ENCODE peak calls at places on chromosomes 5 and 9, in nine cellular contexts. One of them, this sample, is unnamed.
A peak's percentile ranks its signal among the peaks of the same experiment; 100 is the strongest.

GRCh38 chr5:125222597-125223240 is 476.3 kb upstream of the ZNF608 start:
- DNase-seq in tibial nerve: no peak
- DNase-seq in Peyer's patch: no peak
- DNase-seq in IMR-90: no peak
- DNase-seq in lower leg skin: no peak
- DNase-seq in thyroid gland: no peak
- DNase-seq in A549: no peak
- DNase-seq in adrenal gland: peak; percentile 34
- DNase-seq in K562: no peak
- DNase-seq in this sample: no peak

GRCh38 chr9:16069671-16070586 is 517.1 kb downstream of the CCDC171 start:
- DNase-seq in tibial nerve: no peak
- DNase-seq in Peyer's patch: no peak
- DNase-seq in IMR-90: peak; percentile 67
- DNase-seq in lower leg skin: no peak
- DNase-seq in thyroid gland: no peak
- DNase-seq in A549: no peak
- DNase-seq in adrenal gland: no peak
- DNase-seq in K562: no peak
- DNase-seq in this sample: no peak

GRCh38 chr5:45648744-45649143 is 47.4 kb downstream of the HCN1 start:
- DNase-seq in tibial nerve: no peak
- DNase-seq in Peyer's patch: no peak
- DNase-seq in IMR-90: no peak
- DNase-seq in lower leg skin: no peak
- DNase-seq in thyroid gland: no peak
- DNase-seq in A549: no peak
- DNase-seq in adrenal gland: no peak
- DNase-seq in K562: no peak
- DNase-seq in this sample: no peak

GRCh38 chr9:129968690-129969485 is 74.1 kb downstream of the FNBP1 start:
- DNase-seq in tibial nerve: no peak
- DNase-seq in Peyer's patch: peak; percentile 8
- DNase-seq in IMR-90: peak; percentile 93
- DNase-seq in lower leg skin: peak; percentile 35
- DNase-seq in thyroid gland: no peak
- DNase-seq in A549: peak; percentile 47
- DNase-seq in adrenal gland: peak; percentile 23
- DNase-seq in K562: no peak
- DNase-seq in this sample: peak; percentile 25

GRCh38 chr5:139287890-139288635 is 5.5 kb upstream of the MATR3 start:
- DNase-seq in tibial nerve: no peak
- DNase-seq in Peyer's patch: no peak
- DNase-seq in IMR-90: no peak
- DNase-seq in lower leg skin: no peak
- DNase-seq in thyroid gland: no peak
- DNase-seq in A549: peak; percentile 50
- DNase-seq in adrenal gland: no peak
- DNase-seq in K562: no peak
- DNase-seq in this sample: no peak

GRCh38 chr5:17336054-17336453 is 118.6 kb downstream of the BASP1 start:
- DNase-seq in tibial nerve: no peak
- DNase-seq in Peyer's patch: no peak
- DNase-seq in IMR-90: no peak
- DNase-seq in lower leg skin: no peak
- DNase-seq in thyroid gland: no peak
- DNase-seq in A549: no peak
- DNase-seq in adrenal gland: no peak
- DNase-seq in K562: no peak
- DNase-seq in this sample: no peak

GRCh38 chr5:4773827-4774317 is 366.3 kb upstream of the ADAMTS16 start:
- DNase-seq in tibial nerve: no peak
- DNase-seq in Peyer's patch: no peak
- DNase-seq in IMR-90: no peak
- DNase-seq in lower leg skin: no peak
- DNase-seq in thyroid gland: no peak
- DNase-seq in A549: no peak
- DNase-seq in adrenal gland: no peak
- DNase-seq in K562: no peak
- DNase-seq in this sample: no peak

GRCh38 chr9:97658707-97659106 is 25.1 kb downstream of the NCBP1 start:
- DNase-seq in tibial nerve: no peak
- DNase-seq in Peyer's patch: no peak
- DNase-seq in IMR-90: no peak
- DNase-seq in lower leg skin: no peak
- DNase-seq in thyroid gland: no peak
- DNase-seq in A549: no peak
- DNase-seq in adrenal gland: no peak
- DNase-seq in K562: no peak
- DNase-seq in this sample: no peak

GRCh38 chr9:90966475-90967150 is 165.0 kb downstream of the SYK start:
- DNase-seq in tibial nerve: no peak
- DNase-seq in Peyer's patch: no peak
- DNase-seq in IMR-90: peak; percentile 49
- DNase-seq in lower leg skin: no peak
- DNase-seq in thyroid gland: peak; percentile 74
- DNase-seq in A549: no peak
- DNase-seq in adrenal gland: no peak
- DNase-seq in K562: no peak
- DNase-seq in this sample: no peak

GRCh38 chr5:79931866-79932265 is 59.2 kb downstream of the MTX3 start:
- DNase-seq in tibial nerve: no peak
- DNase-seq in Peyer's patch: no peak
- DNase-seq in IMR-90: no peak
- DNase-seq in lower leg skin: no peak
- DNase-seq in thyroid gland: no peak
- DNase-seq in A549: no peak
- DNase-seq in adrenal gland: no peak
- DNase-seq in K562: no peak
- DNase-seq in this sample: no peak

GRCh38 chr5:175870820-175871447 is 444 bp upstream of the CPLX2 start:
- DNase-seq in tibial nerve: no peak
- DNase-seq in Peyer's patch: no peak
- DNase-seq in IMR-90: no peak
- DNase-seq in lower leg skin: no peak
- DNase-seq in thyroid gland: no peak
- DNase-seq in A549: peak; percentile 93
- DNase-seq in adrenal gland: no peak
- DNase-seq in K562: no peak
- DNase-seq in this sample: no peak

GRCh38 chr5:69187342-69187741 is 2.0 kb upstream of the CENPH start:
- DNase-seq in tibial nerve: no peak
- DNase-seq in Peyer's patch: no peak
- DNase-seq in IMR-90: no peak
- DNase-seq in lower leg skin: no peak
- DNase-seq in thyroid gland: no peak
- DNase-seq in A549: no peak
- DNase-seq in adrenal gland: no peak
- DNase-seq in K562: peak; percentile 22
- DNase-seq in this sample: no peak

GRCh38 chr5:69188811-69189161 is 597 bp upstream of the CENPH start:
- DNase-seq in tibial nerve: no peak
- DNase-seq in Peyer's patch: no peak
- DNase-seq in IMR-90: no peak
- DNase-seq in lower leg skin: no peak
- DNase-seq in thyroid gland: no peak
- DNase-seq in A549: no peak
- DNase-seq in adrenal gland: no peak
- DNase-seq in K562: peak; percentile 13
- DNase-seq in this sample: no peak

DNA sequence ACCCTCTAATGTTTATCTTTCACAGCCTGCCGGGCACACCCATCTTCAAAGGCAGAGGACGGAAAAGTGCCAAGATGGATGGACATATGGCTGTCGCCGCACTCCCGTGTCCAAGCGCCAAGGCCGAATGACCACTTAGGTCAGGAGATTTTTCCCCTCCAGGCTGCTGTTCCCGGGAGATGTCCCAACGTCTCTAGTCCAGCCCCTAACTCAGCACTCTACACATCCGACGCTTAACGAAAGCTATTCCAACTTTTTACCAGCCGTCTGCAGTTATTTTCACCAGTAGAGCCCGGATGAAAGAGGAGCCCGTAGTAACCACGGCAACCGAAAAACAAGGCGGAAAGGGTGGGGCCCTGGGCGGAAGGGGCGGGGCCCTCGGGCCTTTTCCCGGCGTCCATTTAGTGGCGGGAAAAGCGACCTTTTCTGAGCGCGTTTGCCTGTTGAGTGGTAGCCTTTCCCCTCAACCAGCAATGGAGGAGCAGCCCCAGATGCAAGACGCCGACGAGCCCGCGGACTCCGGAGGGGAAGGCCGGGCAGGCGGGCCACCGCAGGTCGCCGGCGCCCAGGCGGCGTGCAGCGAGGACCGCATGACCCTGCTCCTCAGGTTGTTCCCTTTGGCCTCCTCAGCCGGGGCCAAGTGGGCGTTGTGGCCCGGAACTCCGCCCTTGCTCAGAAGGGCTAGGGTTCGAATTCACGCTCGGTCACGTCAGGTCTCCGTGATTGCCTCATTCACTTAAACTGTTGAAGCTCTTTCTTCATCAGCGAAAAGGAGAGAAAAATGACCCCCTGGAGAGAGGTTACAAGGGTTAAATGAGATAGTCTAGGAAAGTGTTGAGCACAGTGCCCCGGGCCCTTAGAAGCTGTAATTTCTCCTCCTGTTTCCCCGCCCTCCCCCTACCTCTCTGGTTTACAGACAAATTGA is at the start of gene CENPH:
- DNase-seq in tibial nerve: peak; percentile 72
- DNase-seq in Peyer's patch: peak; percentile 80
- DNase-seq in IMR-90: peak; percentile 88
- DNase-seq in lower leg skin: peak; percentile 86
- DNase-seq in thyroid gland: peak; percentile 91
- DNase-seq in A549: peak; percentile 89
- DNase-seq in adrenal gland: peak; percentile 94
- DNase-seq in K562: peak; percentile 94
- DNase-seq in this sample: peak; percentile 73
- TF ChIP-seq POLR2A in tibial nerve: no peak
- TF ChIP-seq POLR2A in Peyer's patch: no peak
- TF ChIP-seq POLR2A in IMR-90: peak; percentile 80
- TF ChIP-seq POLR2A in lower leg skin: no peak
- TF ChIP-seq POLR2A in thyroid gland: no peak
- TF ChIP-seq POLR2A in A549: peak; percentile 60
- TF ChIP-seq POLR2A in adrenal gland: peak; percentile 30
- TF ChIP-seq POLR2A in K562: peak; percentile 95
- TF ChIP-seq POLR2A in this sample: peak; percentile 48

GRCh38 chr9:88991066-88992030 is at the start of gene S1PR3:
- DNase-seq in tibial nerve: peak; percentile 31
- DNase-seq in Peyer's patch: no peak
- DNase-seq in IMR-90: no peak
- DNase-seq in lower leg skin: no peak
- DNase-seq in thyroid gland: peak; percentile 58
- DNase-seq in A549: peak; percentile 53
- DNase-seq in adrenal gland: peak; percentile 70
- DNase-seq in K562: peak; percentile 37
- DNase-seq in this sample: peak; percentile 82
- TF ChIP-seq POLR2A in tibial nerve: no peak
- TF ChIP-seq POLR2A in Peyer's patch: peak; percentile 12
- TF ChIP-seq POLR2A in IMR-90: peak; percentile 64
- TF ChIP-seq POLR2A in lower leg skin: no peak
- TF ChIP-seq POLR2A in thyroid gland: no peak
- TF ChIP-seq POLR2A in A549: peak; percentile 88
- TF ChIP-seq POLR2A in adrenal gland: peak; percentile 76
- TF ChIP-seq POLR2A in K562: no peak
- TF ChIP-seq POLR2A in this sample: peak; percentile 84

GRCh38 chr5:170787216-170787615 is 3.7 kb downstream of the GABRP start:
- DNase-seq in tibial nerve: no peak
- DNase-seq in Peyer's patch: no peak
- DNase-seq in IMR-90: no peak
- DNase-seq in lower leg skin: no peak
- DNase-seq in thyroid gland: no peak
- DNase-seq in A549: no peak
- DNase-seq in adrenal gland: no peak
- DNase-seq in K562: no peak
- DNase-seq in this sample: no peak

GRCh38 chr5:170781946-170782345 is 1.6 kb upstream of the GABRP start:
- DNase-seq in tibial nerve: no peak
- DNase-seq in Peyer's patch: no peak
- DNase-seq in IMR-90: no peak
- DNase-seq in lower leg skin: no peak
- DNase-seq in thyroid gland: no peak
- DNase-seq in A549: no peak
- DNase-seq in adrenal gland: no peak
- DNase-seq in K562: no peak
- DNase-seq in this sample: no peak

GRCh38 chr5:170783498-170784247 is at the start of gene GABRP:
- DNase-seq in tibial nerve: no peak
- DNase-seq in Peyer's patch: no peak
- DNase-seq in IMR-90: no peak
- DNase-seq in lower leg skin: no peak
- DNase-seq in thyroid gland: no peak
- DNase-seq in A549: no peak
- DNase-seq in adrenal gland: no peak
- DNase-seq in K562: no peak
- DNase-seq in this sample: no peak

GRCh38 chr5:170782438-170782837 is 1.1 kb upstream of the GABRP start:
- DNase-seq in tibial nerve: no peak
- DNase-seq in Peyer's patch: no peak
- DNase-seq in IMR-90: no peak
- DNase-seq in lower leg skin: no peak
- DNase-seq in thyroid gland: peak; percentile 37
- DNase-seq in A549: no peak
- DNase-seq in adrenal gland: no peak
- DNase-seq in K562: no peak
- DNase-seq in this sample: no peak
- TF ChIP-seq POLR2A in tibial nerve: no peak
- TF ChIP-seq POLR2A in Peyer's patch: no peak
- TF ChIP-seq POLR2A in IMR-90: no peak
- TF ChIP-seq POLR2A in lower leg skin: no peak
- TF ChIP-seq POLR2A in thyroid gland: no peak
- TF ChIP-seq POLR2A in A549: no peak
- TF ChIP-seq POLR2A in adrenal gland: no peak
- TF ChIP-seq POLR2A in K562: no peak
- TF ChIP-seq POLR2A in this sample: no peak

GRCh38 chr9:134455010-134455409 is 128.8 kb downstream of the RXRA start:
- DNase-seq in tibial nerve: no peak
- DNase-seq in Peyer's patch: no peak
- DNase-seq in IMR-90: no peak
- DNase-seq in lower leg skin: no peak
- DNase-seq in thyroid gland: no peak
- DNase-seq in A549: no peak
- DNase-seq in adrenal gland: no peak
- DNase-seq in K562: no peak
- DNase-seq in this sample: no peak

GRCh38 chr9:134456740-134457315 is 130.6 kb downstream of the RXRA start:
- DNase-seq in tibial nerve: no peak
- DNase-seq in Peyer's patch: no peak
- DNase-seq in IMR-90: no peak
- DNase-seq in lower leg skin: no peak
- DNase-seq in thyroid gland: no peak
- DNase-seq in A549: no peak
- DNase-seq in adrenal gland: no peak
- DNase-seq in K562: no peak
- DNase-seq in this sample: no peak

GRCh38 chr9:134457321-134457923 is 131.2 kb downstream of the RXRA start:
- DNase-seq in tibial nerve: no peak
- DNase-seq in Peyer's patch: no peak
- DNase-seq in IMR-90: no peak
- DNase-seq in lower leg skin: no peak
- DNase-seq in thyroid gland: no peak
- DNase-seq in A549: no peak
- DNase-seq in adrenal gland: no peak
- DNase-seq in K562: no peak
- DNase-seq in this sample: no peak

GRCh38 chr9:134455537-134455936 is 129.3 kb downstream of the RXRA start:
- DNase-seq in tibial nerve: no peak
- DNase-seq in Peyer's patch: no peak
- DNase-seq in IMR-90: no peak
- DNase-seq in lower leg skin: no peak
- DNase-seq in thyroid gland: no peak
- DNase-seq in A549: no peak
- DNase-seq in adrenal gland: no peak
- DNase-seq in K562: no peak
- DNase-seq in this sample: no peak

GRCh38 chr9:134455951-134456739 is 129.9 kb downstream of the RXRA start:
- DNase-seq in tibial nerve: peak; percentile 87
- DNase-seq in Peyer's patch: peak; percentile 82
- DNase-seq in IMR-90: peak; percentile 99
- DNase-seq in lower leg skin: peak; percentile 82
- DNase-seq in thyroid gland: peak; percentile 67
- DNase-seq in A549: peak; percentile 64
- DNase-seq in adrenal gland: peak; percentile 74
- DNase-seq in K562: no peak
- DNase-seq in this sample: peak; percentile 96
- TF ChIP-seq POLR2A in tibial nerve: no peak
- TF ChIP-seq POLR2A in Peyer's patch: no peak
- TF ChIP-seq POLR2A in IMR-90: peak; percentile 62
- TF ChIP-seq POLR2A in lower leg skin: no peak
- TF ChIP-seq POLR2A in thyroid gland: no peak
- TF ChIP-seq POLR2A in A549: no peak
- TF ChIP-seq POLR2A in adrenal gland: peak; percentile 17
- TF ChIP-seq POLR2A in K562: no peak
- TF ChIP-seq POLR2A in this sample: peak; percentile 50

This sample was measured in H54.